ENCODE peak calls at places on chromosome 21, in five cellular contexts. K, T, B, Z and X are unnamed samples.

GRCh38 chr21:29712818-29713217 is 227.0 kb downstream of the GRIK1 start:
- DNase-seq in B (no peak), Z (peak; percentile 24), T (no peak), K (no peak), X (no peak)

GRCh38 chr21:15343066-15343465 is 278.3 kb upstream of the NRIP1 start:
- DNase-seq in Z (peak; percentile 47), K (no peak), T (no peak), B (no peak), X (no peak)

GRCh38 chr21:33286600-33287456 is 20.7 kb downstream of the IL10RB start:
- DNase-seq in Z (peak; percentile 87), K (peak; percentile 13), T (no peak), B (no peak), X (peak; percentile 56)

GRCh38 chr21:45542242-45542666 is at the start of gene SLC19A1:
- DNase-seq in K (peak; percentile 8), B (peak; percentile 93), Z (peak; percentile 69), T (peak; percentile 97), X (peak; percentile 60)

GRCh38 chr21:21397464-21397863 is 399.3 kb downstream of the NCAM2 start:
- DNase-seq in K (no peak), T (no peak), B (no peak), Z (no peak), X (no peak)

GRCh38 chr21:43272591-43272990 is 103.8 kb downstream of the CRYAA start:
- DNase-seq in B (no peak), Z (no peak), K (no peak), T (no peak), X (no peak)

GRCh38 chr21:27329255-27329851 is 362.5 kb upstream of the ADAMTS5 start:
- DNase-seq in B (no peak), K (no peak), Z (peak; percentile 51), T (no peak), X (no peak)

GRCh38 chr21:45408811-45409261 is 3.9 kb downstream of the COL18A1 start:
- DNase-seq in K (no peak), T (no peak), B (no peak), Z (no peak), X (peak; percentile 18)

GRCh38 chr21:44368711-44369446 is 15.5 kb downstream of the TRPM2 start:
- DNase-seq in Z (no peak), B (no peak), K (no peak), T (no peak), X (peak; percentile 38)

GRCh38 chr21:45858180-45858579 is 123.4 kb upstream of the COL6A1 start:
- DNase-seq in T (no peak), K (no peak), Z (no peak), B (no peak), X (no peak)

GRCh38 chr21:36321325-36322082 is 1.5 kb downstream of the MORC3 start:
- DNase-seq in B (no peak), T (no peak), K (peak; percentile 40), Z (peak; percentile 18), X (peak; percentile 54)

GRCh38 chr21:44762221-44763049 is 39.2 kb downstream of the UBE2G2 start:
- DNase-seq in K (no peak), T (no peak), B (no peak), Z (no peak), X (no peak)

GRCh38 chr21:33259428-33259827 is 6.7 kb upstream of the IL10RB start:
- DNase-seq in K (no peak), Z (no peak), T (no peak), B (no peak), X (no peak)

GRCh38 chr21:33587792-33588484 is 546 bp downstream of the DONSON start:
- DNase-seq in Z (peak; percentile 41), T (peak; percentile 34), B (peak; percentile 20), K (peak; percentile 10), X (peak; percentile 41)